ENCODE peak calls at places on chromosomes 11 and 22, in seven cellular contexts. One of them, this sample, is unnamed.

GRCh38 chr22:35299217-35299716 is 427 bp upstream of the TOM1 start:
- DNase-seq in GM12891: no peak
- DNase-seq in HepG2: no peak
- DNase-seq in H1: no peak
- DNase-seq in SK-N-SH: peak; percentile 60
- DNase-seq in GM12878: no peak
- DNase-seq in K562: no peak
- DNase-seq in this sample: no peak

GRCh38 chr11:13338437-13339069 is 61.0 kb downstream of the BMAL1 start:
- DNase-seq in K562: peak; percentile 13
- DNase-seq in HepG2: no peak
- DNase-seq in GM12891: no peak
- DNase-seq in GM12878: no peak
- DNase-seq in SK-N-SH: no peak
- DNase-seq in H1: no peak
- DNase-seq in this sample: no peak

GRCh38 chr22:44151661-44152060 is 29.1 kb upstream of the PARVG start:
- DNase-seq in GM12878: no peak
- DNase-seq in GM12891: no peak
- DNase-seq in H1: no peak
- DNase-seq in HepG2: no peak
- DNase-seq in SK-N-SH: no peak
- DNase-seq in K562: no peak
- DNase-seq in this sample: no peak

GRCh38 chr11:106012744-106013143 is 9.3 kb downstream of the MSANTD4 start:
- DNase-seq in GM12878: no peak
- DNase-seq in H1: no peak
- DNase-seq in SK-N-SH: no peak
- DNase-seq in GM12891: no peak
- DNase-seq in HepG2: no peak
- DNase-seq in K562: no peak
- DNase-seq in this sample: no peak

GRCh38 chr11:94445641-94446040 is 44.4 kb upstream of the GPR83 start:
- DNase-seq in GM12891: no peak
- DNase-seq in HepG2: no peak
- DNase-seq in SK-N-SH: no peak
- DNase-seq in K562: no peak
- DNase-seq in H1: no peak
- DNase-seq in GM12878: no peak
- DNase-seq in this sample: no peak

GRCh38 chr11:69891421-69892236 is 72.4 kb upstream of the FGF3 start:
- DNase-seq in H1: no peak
- DNase-seq in SK-N-SH: no peak
- DNase-seq in GM12891: no peak
- DNase-seq in GM12878: no peak
- DNase-seq in K562: no peak
- DNase-seq in HepG2: peak; percentile 66
- DNase-seq in this sample: no peak

GRCh38 chr22:28907311-28908008 is 24.1 kb downstream of the ZNRF3 start:
- DNase-seq in SK-N-SH: no peak
- DNase-seq in H1: no peak
- DNase-seq in K562: no peak
- DNase-seq in HepG2: no peak
- DNase-seq in GM12891: no peak
- DNase-seq in GM12878: peak; percentile 89
- DNase-seq in this sample: peak; percentile 37

GRCh38 chr22:32469799-32470212 is 4.8 kb upstream of the FBXO7 start:
- DNase-seq in GM12891: no peak
- DNase-seq in K562: peak; percentile 47
- DNase-seq in GM12878: no peak
- DNase-seq in SK-N-SH: peak; percentile 74
- DNase-seq in H1: no peak
- DNase-seq in HepG2: no peak
- DNase-seq in this sample: no peak

GRCh38 chr11:26820739-26821138 is 98.9 kb upstream of the SLC5A12 start:
- DNase-seq in H1: no peak
- DNase-seq in HepG2: no peak
- DNase-seq in K562: no peak
- DNase-seq in SK-N-SH: no peak
- DNase-seq in GM12891: no peak
- DNase-seq in GM12878: no peak
- DNase-seq in this sample: no peak

GRCh38 chr11:40290031-40290650 is 1169.3 kb downstream of the LRRC4C start:
- DNase-seq in H1: no peak
- DNase-seq in SK-N-SH: no peak
- DNase-seq in GM12878: no peak
- DNase-seq in K562: no peak
- DNase-seq in HepG2: no peak
- DNase-seq in GM12891: no peak
- DNase-seq in this sample: no peak

GRCh38 chr11:90254065-90254464 is 31.2 kb upstream of the CHORDC1 start:
- DNase-seq in SK-N-SH: no peak
- DNase-seq in GM12878: no peak
- DNase-seq in H1: no peak
- DNase-seq in K562: no peak
- DNase-seq in GM12891: no peak
- DNase-seq in HepG2: no peak
- DNase-seq in this sample: no peak

GRCh38 chr11:102260241-102260640 is 57.0 kb upstream of the BIRC3 start:
- DNase-seq in K562: no peak
- DNase-seq in GM12878: no peak
- DNase-seq in HepG2: no peak
- DNase-seq in SK-N-SH: no peak
- DNase-seq in GM12891: no peak
- DNase-seq in H1: no peak
- DNase-seq in this sample: no peak

GRCh38 chr11:55714982-55715888 is 53.2 kb downstream of the OR4C6 start:
- DNase-seq in SK-N-SH: peak; percentile 11
- DNase-seq in GM12878: no peak
- DNase-seq in GM12891: no peak
- DNase-seq in K562: peak; percentile 8
- DNase-seq in H1: no peak
- DNase-seq in HepG2: peak; percentile 6
- DNase-seq in this sample: no peak

GRCh38 chr11:15845261-15845660 is 511.1 kb downstream of the SOX6 start:
- DNase-seq in K562: no peak
- DNase-seq in GM12891: no peak
- DNase-seq in GM12878: no peak
- DNase-seq in HepG2: no peak
- DNase-seq in H1: no peak
- DNase-seq in SK-N-SH: no peak
- DNase-seq in this sample: no peak

GRCh38 chr11:34654491-34655334 is 33.8 kb downstream of the EHF start:
- DNase-seq in SK-N-SH: no peak
- DNase-seq in GM12891: no peak
- DNase-seq in H1: no peak
- DNase-seq in HepG2: peak; percentile 99
- DNase-seq in K562: no peak
- DNase-seq in GM12878: no peak
- DNase-seq in this sample: no peak

DNA sequence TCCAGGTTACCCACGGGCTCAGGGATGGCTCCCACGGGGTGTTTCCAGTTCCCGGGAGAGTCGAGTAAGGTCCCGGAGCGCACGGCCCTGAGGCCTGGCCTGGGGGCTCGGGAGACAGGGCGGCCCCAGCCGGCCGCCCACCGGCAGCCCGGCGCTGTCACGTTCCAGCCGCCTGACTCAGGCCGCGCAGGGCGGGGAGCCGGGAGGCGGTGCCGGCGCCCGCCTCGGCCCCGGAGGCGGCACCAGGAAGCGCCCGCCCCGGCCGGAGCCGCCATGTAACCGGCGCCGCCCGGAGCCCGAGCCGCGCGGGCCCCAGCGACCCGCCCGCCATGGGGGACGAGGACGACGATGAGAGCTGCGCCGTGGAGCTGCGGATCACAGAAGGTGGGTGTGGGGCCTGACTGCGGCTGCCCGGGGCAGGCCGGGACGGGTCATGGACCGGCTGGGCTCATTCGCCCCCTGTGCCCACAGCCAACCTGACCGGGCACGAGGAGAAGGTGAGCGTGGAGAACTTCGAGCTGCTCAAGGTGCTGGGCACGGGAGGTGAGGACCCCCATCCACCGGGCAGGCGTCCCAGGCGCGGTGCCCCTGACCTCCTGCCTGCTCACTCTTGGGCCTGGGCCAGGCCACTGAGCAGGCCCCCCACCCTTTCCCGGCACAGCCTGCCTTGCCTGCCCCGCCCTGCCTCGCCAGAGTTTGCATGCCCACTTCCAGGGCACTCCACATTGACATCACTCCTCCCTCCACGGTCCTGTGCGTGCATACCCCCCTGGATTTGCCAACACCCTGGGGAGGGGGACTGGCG is at the start of gene RPS6KA4:
- DNase-seq in K562: peak; percentile 91
- DNase-seq in H1: no peak
- DNase-seq in GM12891: peak; percentile 94
- DNase-seq in SK-N-SH: peak; percentile 95
- DNase-seq in GM12878: no peak
- DNase-seq in HepG2: no peak
- DNase-seq in this sample: peak; percentile 94
- TF ChIP-seq TAF1 in K562: peak; percentile 57
- TF ChIP-seq TAF1 in H1: no peak
- TF ChIP-seq TAF1 in GM12891: no peak
- TF ChIP-seq TAF1 in SK-N-SH: peak; percentile 18
- TF ChIP-seq TAF1 in GM12878: no peak
- TF ChIP-seq TAF1 in HepG2: no peak
- TF ChIP-seq TAF1 in this sample: no peak

GRCh38 chr11:112477929-112478317 is 217.3 kb upstream of the PLET1 start:
- DNase-seq in H1: no peak
- DNase-seq in K562: no peak
- DNase-seq in SK-N-SH: no peak
- DNase-seq in HepG2: no peak
- DNase-seq in GM12878: no peak
- DNase-seq in GM12891: no peak
- DNase-seq in this sample: no peak

GRCh38 chr11:112481431-112481830 is 220.8 kb upstream of the PLET1 start:
- DNase-seq in GM12878: no peak
- DNase-seq in H1: no peak
- DNase-seq in HepG2: no peak
- DNase-seq in SK-N-SH: no peak
- DNase-seq in GM12891: no peak
- DNase-seq in K562: no peak
- DNase-seq in this sample: no peak

GRCh38 chr11:112477152-112477928 is 216.7 kb upstream of the PLET1 start:
- DNase-seq in SK-N-SH: peak; percentile 52
- DNase-seq in GM12891: no peak
- DNase-seq in H1: no peak
- DNase-seq in HepG2: no peak
- DNase-seq in GM12878: no peak
- DNase-seq in K562: no peak
- DNase-seq in this sample: no peak

GRCh38 chr11:112481893-112482292 is 221.2 kb upstream of the PLET1 start:
- DNase-seq in H1: no peak
- DNase-seq in GM12891: no peak
- DNase-seq in SK-N-SH: peak; percentile 45
- DNase-seq in HepG2: no peak
- DNase-seq in GM12878: no peak
- DNase-seq in K562: no peak
- DNase-seq in this sample: no peak

DNA sequence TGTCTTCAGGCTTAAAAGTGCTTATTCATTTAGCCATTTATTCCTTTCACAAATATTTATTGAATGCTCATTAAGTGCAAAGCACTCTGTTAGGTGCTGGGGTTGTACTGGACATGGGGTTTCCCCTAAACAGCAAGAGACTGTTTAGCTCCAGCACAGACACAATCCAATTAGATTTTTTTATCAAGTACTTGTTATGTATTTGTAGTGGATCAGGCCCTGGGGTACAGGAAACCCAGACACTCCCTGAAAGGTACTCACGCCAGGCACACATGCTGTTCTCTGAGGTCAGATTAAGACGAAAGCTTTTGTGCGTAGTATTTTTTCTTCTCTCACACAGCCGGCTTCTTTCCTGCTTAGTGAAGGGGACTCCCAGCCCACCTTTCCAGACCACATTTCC is 218.1 kb upstream of the PLET1 start:
- DNase-seq in H1: no peak
- DNase-seq in HepG2: no peak
- DNase-seq in SK-N-SH: peak; percentile 31
- DNase-seq in GM12878: no peak
- DNase-seq in GM12891: no peak
- DNase-seq in K562: no peak
- DNase-seq in this sample: no peak
- TF ChIP-seq TAF1 in H1: no peak
- TF ChIP-seq TAF1 in HepG2: no peak
- TF ChIP-seq TAF1 in SK-N-SH: no peak
- TF ChIP-seq TAF1 in GM12878: no peak
- TF ChIP-seq TAF1 in GM12891: no peak
- TF ChIP-seq TAF1 in K562: no peak
- TF ChIP-seq TAF1 in this sample: no peak

GRCh38 chr22:37808294-37808657 is 542 bp downstream of the GCAT start:
- DNase-seq in SK-N-SH: no peak
- DNase-seq in H1: no peak
- DNase-seq in GM12878: no peak
- DNase-seq in GM12891: no peak
- DNase-seq in K562: no peak
- DNase-seq in HepG2: no peak
- DNase-seq in this sample: no peak

GRCh38 chr22:37804886-37805857 is 2.6 kb upstream of the GCAT start:
- DNase-seq in GM12891: peak; percentile 61
- DNase-seq in K562: no peak
- DNase-seq in GM12878: no peak
- DNase-seq in H1: no peak
- DNase-seq in SK-N-SH: peak; percentile 93
- DNase-seq in HepG2: peak; percentile 73
- DNase-seq in this sample: no peak

GRCh38 chr22:37807410-37808293 is at the start of gene GCAT:
- DNase-seq in SK-N-SH: peak; percentile 99
- DNase-seq in GM12891: peak; percentile 99
- DNase-seq in K562: peak; percentile 97
- DNase-seq in HepG2: peak; percentile 91
- DNase-seq in H1: peak; percentile 95
- DNase-seq in GM12878: peak; percentile 58
- DNase-seq in this sample: peak; percentile 99

GRCh38 chr22:37805878-37806277 is 1.9 kb upstream of the GCAT start:
- DNase-seq in HepG2: no peak
- DNase-seq in GM12891: no peak
- DNase-seq in GM12878: no peak
- DNase-seq in H1: no peak
- DNase-seq in SK-N-SH: no peak
- DNase-seq in K562: no peak
- DNase-seq in this sample: no peak

GRCh38 chr22:37806409-37807338 is 1.1 kb upstream of the GCAT start:
- DNase-seq in GM12891: no peak
- DNase-seq in HepG2: peak; percentile 34
- DNase-seq in K562: no peak
- DNase-seq in GM12878: no peak
- DNase-seq in SK-N-SH: peak; percentile 28
- DNase-seq in H1: no peak
- DNase-seq in this sample: no peak
- TF ChIP-seq TAF1 in GM12891: no peak
- TF ChIP-seq TAF1 in HepG2: no peak
- TF ChIP-seq TAF1 in K562: no peak
- TF ChIP-seq TAF1 in GM12878: no peak
- TF ChIP-seq TAF1 in SK-N-SH: no peak
- TF ChIP-seq TAF1 in H1: no peak
- TF ChIP-seq TAF1 in this sample: no peak

DNA sequence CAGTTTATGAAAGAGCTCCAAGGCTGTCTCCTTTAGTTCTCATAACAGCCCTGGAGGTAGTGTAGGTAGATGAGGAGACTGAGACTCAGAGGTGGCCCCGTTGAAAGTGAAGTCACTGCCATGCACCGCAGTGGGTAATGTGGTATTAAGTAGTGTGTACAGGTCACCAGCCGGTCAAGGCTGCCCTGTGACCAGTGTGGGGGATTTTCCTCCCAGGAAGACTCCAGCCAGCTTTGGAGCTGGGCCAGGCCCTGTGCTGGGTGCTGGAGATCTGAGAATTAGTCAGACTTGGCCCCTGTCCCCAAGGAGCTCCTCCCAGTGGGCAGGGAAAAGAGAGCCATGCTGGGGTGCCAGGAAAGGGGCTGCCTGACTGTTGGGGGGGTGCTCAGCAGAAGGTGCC is 5.3 kb downstream of the OMP start:
- DNase-seq in K562: no peak
- DNase-seq in GM12878: no peak
- DNase-seq in H1: no peak
- DNase-seq in SK-N-SH: no peak
- DNase-seq in GM12891: no peak
- DNase-seq in HepG2: peak; percentile 60
- DNase-seq in this sample: no peak
- TF ChIP-seq TAF1 in K562: no peak
- TF ChIP-seq TAF1 in GM12878: no peak
- TF ChIP-seq TAF1 in H1: no peak
- TF ChIP-seq TAF1 in SK-N-SH: no peak
- TF ChIP-seq TAF1 in GM12891: no peak
- TF ChIP-seq TAF1 in HepG2: no peak
- TF ChIP-seq TAF1 in this sample: no peak